ENCODE peak calls at places on chromosomes 1 and 21, in four cellular contexts. C, R, N and Z are unnamed samples.

GRCh38 chr21:44618909-44619308 is 7.0 kb downstream of the KRTAP10-8 start:
- DNase-seq in C (no peak), R (no peak), N (peak), Z (no peak)

GRCh38 chr21:28761709-28762356 is 230.8 kb downstream of the LTN1 start:
- DNase-seq in C (no peak), R (no peak), N (no peak), Z (no peak)

GRCh38 chr1:10754571-10755329 is 41.7 kb downstream of the CASZ1 start:
- DNase-seq in C (no peak), R (no peak), N (no peak), Z (no peak)

GRCh38 chr21:35658242-35658641 is 402.1 kb downstream of the SETD4 start:
- DNase-seq in C (no peak), R (no peak), N (peak), Z (no peak)

GRCh38 chr1:39646232-39647081 is 7.0 kb upstream of the HEYL start:
- DNase-seq in C (no peak), R (peak), N (no peak), Z (peak)

GRCh38 chr1:54358503-54359168 is 47.6 kb downstream of the SSBP3 start:
- DNase-seq in C (no peak), R (no peak), N (no peak), Z (no peak)

GRCh38 chr1:1777510-1777909 is 760 bp downstream of the NADK start:
- DNase-seq in C (peak), R (peak), N (peak), Z (peak)

GRCh38 chr1:162905174-162905573 is 44.2 kb upstream of the CCDC190 start:
- DNase-seq in C (no peak), R (peak), N (no peak), Z (no peak)

GRCh38 chr1:10651377-10651776 is 145.1 kb downstream of the CASZ1 start:
- DNase-seq in C (no peak), R (peak), N (no peak), Z (no peak)

GRCh38 chr1:25031966-25032667 is 102.0 kb upstream of the RUNX3 start:
- DNase-seq in C (peak), R (no peak), N (peak), Z (no peak)

DNA sequence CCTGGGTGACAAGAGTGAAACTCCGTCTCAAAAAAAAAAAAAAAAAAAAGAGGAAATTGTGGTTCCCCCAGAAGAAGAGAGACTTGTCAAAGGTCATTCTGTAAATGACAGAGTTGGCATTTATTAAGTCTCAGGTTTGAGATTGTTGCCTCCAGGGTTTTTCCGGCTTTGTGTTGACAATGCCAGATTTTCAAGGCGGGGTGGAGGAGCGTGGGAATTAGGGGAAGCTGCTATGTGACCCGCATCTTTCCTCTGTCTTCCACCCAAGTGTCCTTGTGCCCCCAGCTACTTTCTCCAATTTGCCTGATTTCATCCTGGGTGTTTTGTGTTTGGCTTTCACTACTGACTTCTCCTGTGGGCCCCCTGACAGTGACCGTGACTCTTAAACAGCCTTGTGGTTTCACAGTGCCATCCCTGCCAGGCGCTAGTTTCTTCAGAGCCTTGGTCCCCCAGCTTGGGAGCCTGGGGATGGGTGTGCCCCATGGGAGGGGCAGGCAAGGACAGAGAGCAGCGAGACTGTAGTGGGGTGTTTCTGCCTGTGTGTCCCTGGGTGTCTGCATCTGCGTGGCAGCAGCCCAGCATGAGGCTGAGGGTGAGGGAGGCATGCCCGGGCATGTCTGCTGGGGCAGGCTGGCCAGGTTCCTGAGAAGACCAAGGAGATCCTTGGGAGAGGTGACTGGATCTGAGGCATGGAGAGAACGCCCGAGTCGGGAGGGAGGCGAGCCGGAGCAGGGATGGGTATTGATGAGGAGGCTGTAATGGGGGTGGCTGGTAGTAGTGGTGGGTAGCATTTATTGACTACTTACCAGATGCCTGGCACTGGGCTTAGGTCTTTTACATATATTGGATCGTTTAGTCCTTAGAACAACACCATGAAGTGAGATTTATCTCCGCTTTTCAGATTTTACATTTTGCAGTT is 46.3 kb downstream of the IER5 start:
- DNase-seq in C (peak), R (no peak), N (peak), Z (no peak)
- H3K4me3 ChIP-seq in C (peak), R (no peak), N (no peak), Z (no peak)

GRCh38 chr1:40952744-40953315 is 26.7 kb upstream of the CTPS1 start:
- DNase-seq in C (no peak), R (no peak), N (no peak), Z (no peak)

GRCh38 chr1:40945491-40945973 is 34.0 kb upstream of the CTPS1 start:
- DNase-seq in C (no peak), R (no peak), N (no peak), Z (no peak)

GRCh38 chr1:40951943-40952743 is 27.4 kb upstream of the CTPS1 start:
- DNase-seq in C (peak), R (peak), N (peak), Z (peak)

GRCh38 chr1:40949563-40949962 is 29.9 kb upstream of the CTPS1 start:
- DNase-seq in C (no peak), R (no peak), N (no peak), Z (no peak)

GRCh38 chr1:40948741-40949528 is 30.6 kb upstream of the CTPS1 start:
- DNase-seq in C (peak), R (peak), N (peak), Z (peak)
- TF ChIP-seq CTCF in C (peak), R (peak), N (peak), Z (peak)

GRCh38 chr1:8078176-8078671 is 52.1 kb upstream of the ERRFI1 start:
- DNase-seq in C (no peak), R (no peak), N (peak), Z (peak)
- TF ChIP-seq EZH2phosphoT487 in C (no peak), R (no peak), N (no peak), Z (no peak)

GRCh38 chr1:29249170-29249691 is 12.9 kb downstream of the PTPRU start:
- DNase-seq in C (no peak), R (peak), N (no peak), Z (peak)
- H3K4me3 ChIP-seq in C (no peak), R (peak), N (no peak), Z (no peak)